ENCODE peak calls at places on chromosomes 7 and 10, in eight cellular contexts. One of them, this sample, is unnamed.

GRCh38 chr10:47359626-47360418 is 11.7 kb downstream of the RBP3 start:
- DNase-seq in fibroblast of lung: no peak
- DNase-seq in GM23248: no peak
- DNase-seq in naive thymus-derived CD4-positive, alpha-beta T cell: no peak
- DNase-seq in tibial nerve: no peak
- DNase-seq in CD8-positive, alpha-beta T cell: no peak
- DNase-seq in A549: no peak
- DNase-seq in HepG2: no peak
- DNase-seq in this sample: no peak

GRCh38 chr7:83161851-83162401 is 758 bp downstream of the PCLO start:
- DNase-seq in A549: no peak
- DNase-seq in naive thymus-derived CD4-positive, alpha-beta T cell: no peak
- DNase-seq in HepG2: no peak
- DNase-seq in fibroblast of lung: no peak
- DNase-seq in CD8-positive, alpha-beta T cell: no peak
- DNase-seq in GM23248: no peak
- DNase-seq in tibial nerve: no peak
- DNase-seq in this sample: no peak

GRCh38 chr7:107711301-107711700 is 32.6 kb upstream of the CBLL1 start:
- DNase-seq in A549: no peak
- DNase-seq in tibial nerve: no peak
- DNase-seq in HepG2: no peak
- DNase-seq in fibroblast of lung: no peak
- DNase-seq in GM23248: peak; percentile 74
- DNase-seq in CD8-positive, alpha-beta T cell: no peak
- DNase-seq in naive thymus-derived CD4-positive, alpha-beta T cell: no peak
- DNase-seq in this sample: no peak

GRCh38 chr10:72043016-72043834 is 45.1 kb downstream of the SPOCK2 start:
- DNase-seq in GM23248: no peak
- DNase-seq in A549: no peak
- DNase-seq in CD8-positive, alpha-beta T cell: no peak
- DNase-seq in tibial nerve: no peak
- DNase-seq in fibroblast of lung: no peak
- DNase-seq in naive thymus-derived CD4-positive, alpha-beta T cell: no peak
- DNase-seq in HepG2: no peak
- DNase-seq in this sample: no peak

GRCh38 chr10:71889388-71889987 is 38.4 kb upstream of the PSAP start:
- DNase-seq in naive thymus-derived CD4-positive, alpha-beta T cell: no peak
- DNase-seq in tibial nerve: no peak
- DNase-seq in A549: no peak
- DNase-seq in HepG2: no peak
- DNase-seq in fibroblast of lung: no peak
- DNase-seq in CD8-positive, alpha-beta T cell: no peak
- DNase-seq in GM23248: peak; percentile 23
- DNase-seq in this sample: no peak

GRCh38 chr10:72466018-72466417 is 111.3 kb upstream of the DNAJB12 start:
- DNase-seq in tibial nerve: no peak
- DNase-seq in HepG2: peak; percentile 52
- DNase-seq in fibroblast of lung: no peak
- DNase-seq in naive thymus-derived CD4-positive, alpha-beta T cell: no peak
- DNase-seq in A549: no peak
- DNase-seq in CD8-positive, alpha-beta T cell: no peak
- DNase-seq in GM23248: peak; percentile 58
- DNase-seq in this sample: no peak

GRCh38 chr7:106003525-106004064 is 40.5 kb downstream of the CDHR3 start:
- DNase-seq in GM23248: no peak
- DNase-seq in A549: no peak
- DNase-seq in CD8-positive, alpha-beta T cell: no peak
- DNase-seq in naive thymus-derived CD4-positive, alpha-beta T cell: no peak
- DNase-seq in fibroblast of lung: no peak
- DNase-seq in HepG2: no peak
- DNase-seq in tibial nerve: no peak
- DNase-seq in this sample: no peak

GRCh38 chr7:57412168-57412567 is 37.8 kb upstream of the ZNF716 start:
- DNase-seq in CD8-positive, alpha-beta T cell: no peak
- DNase-seq in naive thymus-derived CD4-positive, alpha-beta T cell: no peak
- DNase-seq in HepG2: no peak
- DNase-seq in tibial nerve: no peak
- DNase-seq in fibroblast of lung: no peak
- DNase-seq in GM23248: no peak
- DNase-seq in A549: no peak
- DNase-seq in this sample: no peak

GRCh38 chr10:47031251-47031952 is 120.2 kb downstream of the PTPN20 start:
- DNase-seq in tibial nerve: peak; percentile 30
- DNase-seq in naive thymus-derived CD4-positive, alpha-beta T cell: no peak
- DNase-seq in CD8-positive, alpha-beta T cell: no peak
- DNase-seq in GM23248: peak; percentile 61
- DNase-seq in HepG2: no peak
- DNase-seq in A549: peak; percentile 29
- DNase-seq in fibroblast of lung: no peak
- DNase-seq in this sample: no peak

GRCh38 chr7:2079332-2080068 is 153.2 kb downstream of the MAD1L1 start:
- DNase-seq in fibroblast of lung: no peak
- DNase-seq in HepG2: no peak
- DNase-seq in naive thymus-derived CD4-positive, alpha-beta T cell: no peak
- DNase-seq in tibial nerve: no peak
- DNase-seq in CD8-positive, alpha-beta T cell: peak; percentile 21
- DNase-seq in GM23248: no peak
- DNase-seq in A549: no peak
- DNase-seq in this sample: no peak

GRCh38 chr10:96406091-96406490 is 47.3 kb upstream of the OPALIN start:
- DNase-seq in tibial nerve: no peak
- DNase-seq in HepG2: no peak
- DNase-seq in A549: no peak
- DNase-seq in CD8-positive, alpha-beta T cell: no peak
- DNase-seq in GM23248: no peak
- DNase-seq in naive thymus-derived CD4-positive, alpha-beta T cell: no peak
- DNase-seq in fibroblast of lung: no peak
- DNase-seq in this sample: no peak

GRCh38 chr7:118696879-118697278 is 472.4 kb downstream of the ANKRD7 start:
- DNase-seq in A549: no peak
- DNase-seq in HepG2: no peak
- DNase-seq in naive thymus-derived CD4-positive, alpha-beta T cell: no peak
- DNase-seq in tibial nerve: no peak
- DNase-seq in CD8-positive, alpha-beta T cell: no peak
- DNase-seq in GM23248: no peak
- DNase-seq in fibroblast of lung: no peak
- DNase-seq in this sample: no peak

DNA sequence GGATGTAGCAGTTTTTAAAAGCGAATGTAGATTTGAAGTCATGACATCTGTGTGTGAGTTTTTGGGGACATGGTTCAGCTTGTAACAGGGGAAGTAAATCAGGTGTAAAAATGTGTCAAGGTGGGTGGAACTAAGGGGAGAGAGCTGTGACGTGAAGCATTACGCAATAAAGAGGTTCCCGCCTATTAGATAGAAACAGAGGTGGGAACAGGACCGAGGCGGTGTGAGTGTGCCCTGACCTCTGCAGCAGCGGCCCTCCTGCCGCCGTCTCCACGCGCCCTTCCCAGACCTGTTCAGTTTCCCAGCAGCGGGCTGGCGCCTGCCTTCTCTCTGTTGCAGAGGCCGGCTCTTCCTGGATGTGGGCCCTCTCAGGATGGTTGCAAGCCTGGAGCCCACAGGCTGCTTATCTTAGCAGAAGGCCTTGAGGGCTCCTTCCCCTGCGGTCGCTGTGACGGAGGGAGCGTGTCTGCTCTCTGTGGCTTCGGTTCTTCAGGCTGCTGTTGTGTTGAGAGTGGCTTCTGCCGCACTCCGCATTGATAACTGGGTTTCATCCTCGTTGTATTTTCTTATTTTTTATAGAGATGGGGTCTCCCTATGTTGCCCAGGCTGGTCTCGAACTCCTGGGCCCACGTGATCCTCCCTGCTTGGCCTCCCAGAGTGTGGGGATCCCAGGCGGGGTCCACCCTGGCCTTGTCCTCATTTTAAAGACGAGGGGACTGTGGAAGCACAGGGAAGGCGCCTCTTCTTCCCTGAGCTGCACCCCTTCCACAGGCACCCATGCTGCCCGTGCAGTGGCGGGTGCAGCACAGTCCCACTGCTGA is 65.0 kb downstream of the DNAJB6 start:
- DNase-seq in fibroblast of lung: no peak
- DNase-seq in CD8-positive, alpha-beta T cell: no peak
- DNase-seq in HepG2: no peak
- DNase-seq in tibial nerve: no peak
- DNase-seq in naive thymus-derived CD4-positive, alpha-beta T cell: no peak
- DNase-seq in GM23248: no peak
- DNase-seq in A549: no peak
- DNase-seq in this sample: no peak
- H3K4me1 ChIP-seq in fibroblast of lung: peaks cover 17% of the 10 kb centered on the region
- H3K4me1 ChIP-seq in CD8-positive, alpha-beta T cell: no peaks in the 10 kb centered on the region
- H3K4me1 ChIP-seq in HepG2: no peaks in the 10 kb centered on the region
- H3K4me1 ChIP-seq in tibial nerve: no peaks in the 10 kb centered on the region
- H3K4me1 ChIP-seq in naive thymus-derived CD4-positive, alpha-beta T cell: no peaks in the 10 kb centered on the region
- H3K4me1 ChIP-seq in GM23248: peaks cover 43% of the 10 kb centered on the region
- H3K4me1 ChIP-seq in A549: peaks cover 29% of the 10 kb centered on the region
- H3K4me1 ChIP-seq in this sample: peaks cover 14% of the 10 kb centered on the region

GRCh38 chr10:87882555-87883294 is 19.3 kb downstream of the PTEN start:
- DNase-seq in HepG2: no peak
- DNase-seq in tibial nerve: no peak
- DNase-seq in CD8-positive, alpha-beta T cell: no peak
- DNase-seq in A549: no peak
- DNase-seq in naive thymus-derived CD4-positive, alpha-beta T cell: no peak
- DNase-seq in GM23248: no peak
- DNase-seq in fibroblast of lung: no peak
- DNase-seq in this sample: no peak
- H3K27ac ChIP-seq in HepG2: no peak overlapping the region
- H3K27ac ChIP-seq in tibial nerve: no peak overlapping the region
- H3K27ac ChIP-seq in CD8-positive, alpha-beta T cell: no peak overlapping the region
- H3K27ac ChIP-seq in A549: no peak overlapping the region
- H3K27ac ChIP-seq in naive thymus-derived CD4-positive, alpha-beta T cell: no peak overlapping the region
- H3K27ac ChIP-seq in GM23248: no peak overlapping the region
- H3K27ac ChIP-seq in fibroblast of lung: no peak overlapping the region
- H3K27ac ChIP-seq in this sample: no peak overlapping the region

DNA sequence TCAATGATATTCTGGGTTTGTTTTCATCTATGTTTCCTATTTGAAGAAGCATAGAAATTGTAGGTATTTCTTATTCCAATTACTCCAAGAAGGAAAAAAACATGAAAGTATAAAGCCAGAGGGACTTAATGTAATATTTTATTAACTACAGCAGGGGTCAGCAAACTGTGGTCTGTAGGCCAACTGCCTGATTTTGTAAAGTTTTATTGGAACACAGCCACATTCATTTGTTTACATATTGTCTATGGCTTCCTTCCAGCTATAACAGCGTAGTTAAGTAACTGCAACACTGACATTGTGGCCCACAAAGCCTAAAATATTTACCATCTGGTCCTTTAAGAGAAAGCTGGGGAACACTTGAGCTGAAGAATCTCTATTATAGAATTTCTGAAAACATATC is 306.2 kb downstream of the BICC1 start:
- DNase-seq in GM23248: peak; percentile 32
- DNase-seq in A549: peak; percentile 60
- DNase-seq in HepG2: peak; percentile 16
- DNase-seq in CD8-positive, alpha-beta T cell: no peak
- DNase-seq in fibroblast of lung: peak; percentile 96
- DNase-seq in naive thymus-derived CD4-positive, alpha-beta T cell: no peak
- DNase-seq in tibial nerve: no peak
- DNase-seq in this sample: no peak
- H3K4me1 ChIP-seq in GM23248: peaks cover 32% of the 10 kb centered on the region
- H3K4me1 ChIP-seq in A549: peaks cover 59% of the 10 kb centered on the region
- H3K4me1 ChIP-seq in HepG2: peaks cover 40% of the 10 kb centered on the region
- H3K4me1 ChIP-seq in CD8-positive, alpha-beta T cell: no peaks in the 10 kb centered on the region
- H3K4me1 ChIP-seq in fibroblast of lung: peaks cover 12% of the 10 kb centered on the region
- H3K4me1 ChIP-seq in naive thymus-derived CD4-positive, alpha-beta T cell: no peaks in the 10 kb centered on the region
- H3K4me1 ChIP-seq in tibial nerve: no peaks in the 10 kb centered on the region
- H3K4me1 ChIP-seq in this sample: no peaks in the 10 kb centered on the region

GRCh38 chr10:48683424-48683823 is 1.2 kb upstream of the WDFY4 start:
- DNase-seq in CD8-positive, alpha-beta T cell: no peak
- DNase-seq in tibial nerve: no peak
- DNase-seq in naive thymus-derived CD4-positive, alpha-beta T cell: no peak
- DNase-seq in GM23248: no peak
- DNase-seq in HepG2: no peak
- DNase-seq in fibroblast of lung: no peak
- DNase-seq in A549: no peak
- DNase-seq in this sample: no peak

GRCh38 chr10:48683893-48684292 is 780 bp upstream of the WDFY4 start:
- DNase-seq in CD8-positive, alpha-beta T cell: no peak
- DNase-seq in GM23248: no peak
- DNase-seq in naive thymus-derived CD4-positive, alpha-beta T cell: no peak
- DNase-seq in fibroblast of lung: no peak
- DNase-seq in A549: no peak
- DNase-seq in HepG2: no peak
- DNase-seq in tibial nerve: no peak
- DNase-seq in this sample: no peak

GRCh38 chr10:48684463-48684791 is 246 bp upstream of the WDFY4 start:
- DNase-seq in naive thymus-derived CD4-positive, alpha-beta T cell: no peak
- DNase-seq in GM23248: no peak
- DNase-seq in HepG2: no peak
- DNase-seq in A549: no peak
- DNase-seq in tibial nerve: no peak
- DNase-seq in CD8-positive, alpha-beta T cell: no peak
- DNase-seq in fibroblast of lung: no peak
- DNase-seq in this sample: no peak

GRCh38 chr10:48682265-48682664 is 2.4 kb upstream of the WDFY4 start:
- DNase-seq in GM23248: no peak
- DNase-seq in naive thymus-derived CD4-positive, alpha-beta T cell: no peak
- DNase-seq in fibroblast of lung: no peak
- DNase-seq in A549: no peak
- DNase-seq in tibial nerve: no peak
- DNase-seq in HepG2: no peak
- DNase-seq in CD8-positive, alpha-beta T cell: no peak
- DNase-seq in this sample: no peak

GRCh38 chr10:48681749-48682148 is 2.9 kb upstream of the WDFY4 start:
- DNase-seq in tibial nerve: no peak
- DNase-seq in fibroblast of lung: no peak
- DNase-seq in HepG2: no peak
- DNase-seq in naive thymus-derived CD4-positive, alpha-beta T cell: no peak
- DNase-seq in CD8-positive, alpha-beta T cell: no peak
- DNase-seq in A549: no peak
- DNase-seq in GM23248: no peak
- DNase-seq in this sample: no peak
- H3K27ac ChIP-seq in tibial nerve: no peak overlapping the region
- H3K27ac ChIP-seq in fibroblast of lung: no peak overlapping the region
- H3K27ac ChIP-seq in HepG2: no peak overlapping the region
- H3K27ac ChIP-seq in naive thymus-derived CD4-positive, alpha-beta T cell: no peak overlapping the region
- H3K27ac ChIP-seq in CD8-positive, alpha-beta T cell: no peak overlapping the region
- H3K27ac ChIP-seq in A549: no peak overlapping the region
- H3K27ac ChIP-seq in GM23248: no peak overlapping the region
- H3K27ac ChIP-seq in this sample: no peak overlapping the region

DNA sequence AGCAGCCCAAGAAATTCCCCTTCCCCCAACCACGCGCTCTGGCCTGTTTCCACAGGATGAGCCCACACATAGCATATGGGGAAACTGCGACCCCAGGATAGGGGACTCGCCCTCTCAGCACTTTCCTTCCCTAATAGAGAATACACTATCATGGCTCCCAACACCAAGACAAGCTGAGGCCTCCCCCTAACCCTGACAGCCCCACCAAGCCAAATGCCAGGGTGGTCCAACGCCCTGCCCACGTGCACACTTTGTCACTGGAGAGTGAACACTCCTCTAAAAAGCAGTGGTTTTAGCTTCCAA is 11.0 kb downstream of the PSD start:
- DNase-seq in naive thymus-derived CD4-positive, alpha-beta T cell: no peak
- DNase-seq in fibroblast of lung: no peak
- DNase-seq in GM23248: no peak
- DNase-seq in tibial nerve: no peak
- DNase-seq in HepG2: no peak
- DNase-seq in A549: no peak
- DNase-seq in CD8-positive, alpha-beta T cell: no peak
- DNase-seq in this sample: no peak
- H3K4me1 ChIP-seq in naive thymus-derived CD4-positive, alpha-beta T cell: peaks cover 29% of the 10 kb centered on the region
- H3K4me1 ChIP-seq in fibroblast of lung: no peaks in the 10 kb centered on the region
- H3K4me1 ChIP-seq in GM23248: no peaks in the 10 kb centered on the region
- H3K4me1 ChIP-seq in tibial nerve: no peaks in the 10 kb centered on the region
- H3K4me1 ChIP-seq in HepG2: peaks cover 25% of the 10 kb centered on the region
- H3K4me1 ChIP-seq in A549: peaks cover 1% of the 10 kb centered on the region
- H3K4me1 ChIP-seq in CD8-positive, alpha-beta T cell: peaks cover 29% of the 10 kb centered on the region
- H3K4me1 ChIP-seq in this sample: peaks cover 28% of the 10 kb centered on the region

GRCh38 chr10:85311599-85312337 is 983.4 kb downstream of the CCSER2 start:
- DNase-seq in CD8-positive, alpha-beta T cell: no peak
- DNase-seq in naive thymus-derived CD4-positive, alpha-beta T cell: no peak
- DNase-seq in HepG2: no peak
- DNase-seq in A549: no peak
- DNase-seq in GM23248: no peak
- DNase-seq in tibial nerve: no peak
- DNase-seq in fibroblast of lung: no peak
- DNase-seq in this sample: no peak
- H3K27ac ChIP-seq in CD8-positive, alpha-beta T cell: no peak overlapping the region
- H3K27ac ChIP-seq in naive thymus-derived CD4-positive, alpha-beta T cell: no peak overlapping the region
- H3K27ac ChIP-seq in HepG2: no peak overlapping the region
- H3K27ac ChIP-seq in A549: no peak overlapping the region
- H3K27ac ChIP-seq in GM23248: no peak overlapping the region
- H3K27ac ChIP-seq in tibial nerve: no peak overlapping the region
- H3K27ac ChIP-seq in fibroblast of lung: no peak overlapping the region
- H3K27ac ChIP-seq in this sample: no peak overlapping the region